ENCODE peak calls at places on chromosomes 13 and 19, in seven cellular contexts. One of them, this sample, is unnamed.

GRCh38 chr19:54906819-54907218 is 871 bp downstream of the NCR1 start:
- DNase-seq in mesendoderm: no peak
- DNase-seq in neuronal stem cell: no peak
- DNase-seq in IMR-90: no peak
- DNase-seq in mesenchymal stem cell: no peak
- DNase-seq in H1: no peak
- DNase-seq in trophoblast cell: no peak
- DNase-seq in this sample: no peak

GRCh38 chr13:86446311-86446710 is 647.1 kb upstream of the SLITRK6 start:
- DNase-seq in mesendoderm: peak
- DNase-seq in neuronal stem cell: no peak
- DNase-seq in IMR-90: peak
- DNase-seq in mesenchymal stem cell: no peak
- DNase-seq in H1: peak
- DNase-seq in trophoblast cell: no peak
- DNase-seq in this sample: peak

GRCh38 chr13:63190742-63191141 is 1775.1 kb upstream of the PCDH20 start:
- DNase-seq in mesendoderm: peak
- DNase-seq in neuronal stem cell: no peak
- DNase-seq in IMR-90: peak
- DNase-seq in mesenchymal stem cell: peak
- DNase-seq in H1: no peak
- DNase-seq in trophoblast cell: peak
- DNase-seq in this sample: no peak

GRCh38 chr13:111526922-111527321 is 206.5 kb downstream of the TEX29 start:
- DNase-seq in mesendoderm: no peak
- DNase-seq in neuronal stem cell: no peak
- DNase-seq in IMR-90: no peak
- DNase-seq in mesenchymal stem cell: no peak
- DNase-seq in H1: no peak
- DNase-seq in trophoblast cell: no peak
- DNase-seq in this sample: no peak

GRCh38 chr19:42051166-42052115 is 18.6 kb downstream of the GRIK5 start:
- DNase-seq in mesendoderm: no peak
- DNase-seq in neuronal stem cell: no peak
- DNase-seq in IMR-90: no peak
- DNase-seq in mesenchymal stem cell: no peak
- DNase-seq in H1: no peak
- DNase-seq in trophoblast cell: peak
- DNase-seq in this sample: no peak

GRCh38 chr19:16527971-16528521 is 14.2 kb downstream of the CHERP start:
- DNase-seq in mesendoderm: peak
- DNase-seq in neuronal stem cell: no peak
- DNase-seq in IMR-90: no peak
- DNase-seq in mesenchymal stem cell: peak
- DNase-seq in H1: no peak
- DNase-seq in trophoblast cell: no peak
- DNase-seq in this sample: peak

GRCh38 chr19:10625003-10625761 is at the start of gene SLC44A2:
- DNase-seq in mesendoderm: peak
- DNase-seq in neuronal stem cell: peak
- DNase-seq in IMR-90: peak
- DNase-seq in mesenchymal stem cell: peak
- DNase-seq in H1: no peak
- DNase-seq in trophoblast cell: peak
- DNase-seq in this sample: peak

GRCh38 chr13:36879218-36879938 is 40.7 kb downstream of the SMAD9 start:
- DNase-seq in mesendoderm: no peak
- DNase-seq in neuronal stem cell: no peak
- DNase-seq in IMR-90: no peak
- DNase-seq in mesenchymal stem cell: no peak
- DNase-seq in H1: no peak
- DNase-seq in trophoblast cell: no peak
- DNase-seq in this sample: no peak

DNA sequence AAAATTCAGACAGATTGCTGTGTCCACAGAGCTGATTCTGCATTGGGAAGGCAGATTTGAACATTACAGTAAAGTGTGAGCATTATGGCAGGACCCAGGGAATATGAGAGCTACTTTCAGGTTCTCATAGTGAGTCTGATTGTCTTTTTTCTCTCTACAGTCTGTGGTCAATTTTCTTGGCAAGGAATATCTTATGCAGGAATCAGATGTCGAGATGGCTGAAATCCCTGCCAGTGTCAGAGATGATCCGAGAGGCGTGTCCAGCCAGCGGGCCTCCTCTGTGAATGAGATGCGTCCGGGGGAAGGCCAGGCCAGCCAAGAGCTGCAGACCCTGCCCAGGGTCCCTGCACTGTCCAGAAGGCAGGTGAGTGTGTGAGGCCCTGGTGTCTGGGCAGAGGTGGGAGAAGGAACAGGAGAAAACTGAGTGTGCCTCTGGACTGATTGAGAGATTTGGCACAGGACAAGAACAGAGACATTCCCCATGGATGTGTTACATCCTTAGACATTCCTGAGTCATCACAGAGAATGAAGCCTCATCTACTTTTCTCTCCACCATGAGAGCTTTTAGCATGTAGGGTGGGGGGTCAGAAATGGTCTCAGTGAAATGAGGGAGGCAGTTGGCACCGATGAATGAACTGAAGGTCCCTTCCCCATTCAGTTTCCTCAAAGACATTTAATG is 27.3 kb upstream of the EDDM13 start:
- DNase-seq in mesendoderm: peak
- DNase-seq in neuronal stem cell: no peak
- DNase-seq in IMR-90: peak
- DNase-seq in mesenchymal stem cell: no peak
- DNase-seq in H1: no peak
- DNase-seq in trophoblast cell: no peak
- DNase-seq in this sample: no peak
- H3K23ac ChIP-seq in mesendoderm: no peak
- H3K23ac ChIP-seq in neuronal stem cell: no peak
- H3K23ac ChIP-seq in IMR-90: no peak
- H3K23ac ChIP-seq in mesenchymal stem cell: no peak
- H3K23ac ChIP-seq in H1: no peak
- H3K23ac ChIP-seq in trophoblast cell: no peak
- H3K23ac ChIP-seq in this sample: no peak

GRCh38 chr19:1116726-1117581 is 13.2 kb downstream of the GPX4 start:
- DNase-seq in mesendoderm: no peak
- DNase-seq in neuronal stem cell: no peak
- DNase-seq in IMR-90: no peak
- DNase-seq in mesenchymal stem cell: no peak
- DNase-seq in H1: no peak
- DNase-seq in trophoblast cell: no peak
- DNase-seq in this sample: peak
- H2BK120ac ChIP-seq in mesendoderm: no peak
- H2BK120ac ChIP-seq in neuronal stem cell: no peak
- H2BK120ac ChIP-seq in IMR-90: no peak
- H2BK120ac ChIP-seq in mesenchymal stem cell: no peak
- H2BK120ac ChIP-seq in H1: no peak
- H2BK120ac ChIP-seq in trophoblast cell: no peak
- H2BK120ac ChIP-seq in this sample: no peak

GRCh38 chr19:35958660-35959039 is 22.5 kb downstream of the LRFN3 start:
- DNase-seq in mesendoderm: no peak
- DNase-seq in neuronal stem cell: no peak
- DNase-seq in IMR-90: no peak
- DNase-seq in mesenchymal stem cell: no peak
- DNase-seq in H1: no peak
- DNase-seq in trophoblast cell: no peak
- DNase-seq in this sample: no peak

GRCh38 chr19:35959968-35960320 is 23.8 kb downstream of the LRFN3 start:
- DNase-seq in mesendoderm: no peak
- DNase-seq in neuronal stem cell: no peak
- DNase-seq in IMR-90: no peak
- DNase-seq in mesenchymal stem cell: no peak
- DNase-seq in H1: no peak
- DNase-seq in trophoblast cell: no peak
- DNase-seq in this sample: peak

GRCh38 chr19:35955881-35956634 is 19.9 kb downstream of the LRFN3 start:
- DNase-seq in mesendoderm: no peak
- DNase-seq in neuronal stem cell: no peak
- DNase-seq in IMR-90: no peak
- DNase-seq in mesenchymal stem cell: no peak
- DNase-seq in H1: no peak
- DNase-seq in trophoblast cell: no peak
- DNase-seq in this sample: no peak

GRCh38 chr19:35960432-35960972 is 24.3 kb downstream of the LRFN3 start:
- DNase-seq in mesendoderm: no peak
- DNase-seq in neuronal stem cell: no peak
- DNase-seq in IMR-90: no peak
- DNase-seq in mesenchymal stem cell: no peak
- DNase-seq in H1: no peak
- DNase-seq in trophoblast cell: no peak
- DNase-seq in this sample: no peak

DNA sequence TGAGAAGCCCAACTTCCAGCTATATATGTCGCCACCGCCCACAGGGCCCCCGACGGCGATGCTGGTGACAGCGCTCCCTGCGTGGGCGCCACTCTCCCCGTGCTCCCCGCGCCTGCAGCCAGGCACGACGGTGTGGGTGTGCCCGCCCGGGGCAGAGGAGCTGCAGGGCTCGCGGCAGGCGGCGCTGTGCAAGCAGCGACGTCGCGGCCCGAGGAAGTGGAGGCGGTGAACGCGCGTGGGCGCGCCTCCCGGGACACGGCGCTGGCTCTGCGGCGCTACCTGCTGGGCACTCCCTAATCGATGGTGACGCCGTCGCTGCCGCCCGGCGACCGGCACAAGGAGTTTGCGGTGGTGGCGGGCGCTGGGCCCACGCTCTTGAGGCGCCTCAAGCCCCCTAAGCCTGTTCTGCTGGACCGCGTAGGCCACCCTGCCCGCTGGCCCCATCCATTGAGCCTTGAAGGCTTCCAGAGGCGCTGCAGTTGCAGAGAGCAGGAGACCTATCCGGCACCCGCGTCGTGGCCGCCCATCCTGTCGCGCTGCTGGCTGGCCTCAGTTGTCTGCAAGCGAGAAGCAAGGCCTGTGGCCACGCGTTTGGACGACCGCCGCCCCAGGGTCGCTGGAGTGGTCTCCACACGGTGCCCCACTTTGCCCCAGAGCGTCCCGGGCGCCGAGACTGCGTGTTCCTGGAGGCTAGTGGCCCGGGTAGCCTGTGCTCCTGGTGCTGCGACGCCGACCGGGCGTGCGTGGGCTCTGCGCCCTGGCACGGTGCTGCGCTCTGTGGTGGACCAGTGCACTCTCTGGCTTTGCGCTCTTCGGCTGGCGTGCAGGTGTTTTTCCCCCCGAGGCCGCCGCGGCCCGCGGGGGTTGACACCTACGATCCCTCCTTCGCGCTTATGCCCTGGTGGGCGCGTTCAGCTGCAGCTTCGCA is 23.1 kb downstream of the LRFN3 start:
- DNase-seq in mesendoderm: no peak
- DNase-seq in neuronal stem cell: no peak
- DNase-seq in IMR-90: no peak
- DNase-seq in mesenchymal stem cell: no peak
- DNase-seq in H1: no peak
- DNase-seq in trophoblast cell: no peak
- DNase-seq in this sample: peak
- H3K4me2 ChIP-seq in mesendoderm: no peak
- H3K4me2 ChIP-seq in neuronal stem cell: peak
- H3K4me2 ChIP-seq in IMR-90: no peak
- H3K4me2 ChIP-seq in mesenchymal stem cell: no peak
- H3K4me2 ChIP-seq in H1: peak
- H3K4me2 ChIP-seq in trophoblast cell: peak
- H3K4me2 ChIP-seq in this sample: peak

GRCh38 chr13:78185700-78186099 is 267.1 kb upstream of the EDNRB start:
- DNase-seq in mesendoderm: no peak
- DNase-seq in neuronal stem cell: no peak
- DNase-seq in IMR-90: no peak
- DNase-seq in mesenchymal stem cell: no peak
- DNase-seq in H1: no peak
- DNase-seq in trophoblast cell: no peak
- DNase-seq in this sample: no peak
- H3K23ac ChIP-seq in mesendoderm: no peak
- H3K23ac ChIP-seq in neuronal stem cell: no peak
- H3K23ac ChIP-seq in IMR-90: no peak
- H3K23ac ChIP-seq in mesenchymal stem cell: no peak
- H3K23ac ChIP-seq in H1: no peak
- H3K23ac ChIP-seq in trophoblast cell: no peak
- H3K23ac ChIP-seq in this sample: no peak

DNA sequence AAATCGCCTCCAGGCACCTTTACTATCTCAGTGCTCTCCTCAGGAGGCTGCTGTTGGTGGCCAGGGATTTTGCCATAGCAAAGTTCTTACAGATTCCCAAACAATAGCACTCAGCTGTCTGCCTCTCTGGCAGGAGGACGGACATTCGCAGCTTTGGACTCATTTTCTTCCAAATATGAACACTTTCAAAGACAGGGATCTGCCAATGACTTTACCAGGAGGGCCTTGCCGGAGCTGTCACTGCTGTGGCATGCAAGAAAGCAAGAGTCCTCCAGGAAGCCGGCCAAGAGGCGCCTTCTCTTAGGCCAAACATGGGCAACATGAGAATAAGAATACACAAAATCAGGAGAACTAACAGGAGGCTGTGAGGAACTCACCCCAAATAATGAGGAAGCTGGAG is 39.5 kb upstream of the GAS6 start:
- DNase-seq in mesendoderm: no peak
- DNase-seq in neuronal stem cell: no peak
- DNase-seq in IMR-90: peak
- DNase-seq in mesenchymal stem cell: no peak
- DNase-seq in H1: no peak
- DNase-seq in trophoblast cell: no peak
- DNase-seq in this sample: no peak
- H2BK120ac ChIP-seq in mesendoderm: no peak
- H2BK120ac ChIP-seq in neuronal stem cell: no peak
- H2BK120ac ChIP-seq in IMR-90: peak
- H2BK120ac ChIP-seq in mesenchymal stem cell: peak
- H2BK120ac ChIP-seq in H1: no peak
- H2BK120ac ChIP-seq in trophoblast cell: no peak
- H2BK120ac ChIP-seq in this sample: no peak

DNA sequence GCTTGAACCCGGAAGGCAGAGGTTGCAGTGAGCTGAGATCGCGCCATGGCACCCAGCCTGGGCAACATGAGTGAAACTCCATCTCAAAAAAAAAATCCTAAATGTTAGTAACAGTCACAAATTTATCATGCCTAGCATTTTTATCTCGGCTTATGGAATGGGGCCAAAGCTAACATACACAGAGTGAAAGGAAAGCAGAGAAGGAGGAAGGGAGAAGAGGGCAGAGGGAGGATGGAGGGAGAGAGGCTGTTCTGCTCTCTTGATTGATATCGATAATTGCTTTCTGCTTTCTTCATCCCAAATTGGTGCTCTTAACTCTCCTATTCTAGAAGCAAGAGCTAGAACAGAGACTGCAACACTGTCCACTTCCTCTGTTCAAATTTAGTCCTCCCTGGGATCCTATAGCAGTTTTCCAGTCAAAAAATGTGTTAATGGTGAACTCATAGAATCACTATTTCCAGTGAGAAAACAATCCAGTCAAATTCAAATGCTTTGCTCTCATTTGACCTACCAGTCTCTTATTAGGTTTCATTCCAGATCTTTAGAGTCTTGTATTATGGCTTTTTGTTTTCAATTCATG is 15.8 kb upstream of the TUBGCP3 start:
- DNase-seq in mesendoderm: no peak
- DNase-seq in neuronal stem cell: no peak
- DNase-seq in IMR-90: peak
- DNase-seq in mesenchymal stem cell: no peak
- DNase-seq in H1: no peak
- DNase-seq in trophoblast cell: no peak
- DNase-seq in this sample: no peak
- H3K4me2 ChIP-seq in mesendoderm: no peak
- H3K4me2 ChIP-seq in neuronal stem cell: no peak
- H3K4me2 ChIP-seq in IMR-90: peak
- H3K4me2 ChIP-seq in mesenchymal stem cell: no peak
- H3K4me2 ChIP-seq in H1: no peak
- H3K4me2 ChIP-seq in trophoblast cell: no peak
- H3K4me2 ChIP-seq in this sample: no peak

This sample was measured in H9.